ENCODE peak calls at places on chromosomes 7 and 10, in six cellular contexts. V is EH; H is choroid plexus epithelial cell; R is activated T-cell treated with anti-CD3 and anti-CD28 coated beads, Interleukin-2, amount 50 U/mL, for 48 hours; A is GM20000; J is brain microvascular endothelial cell. N is an unnamed sample.

GRCh38 chr10:31090894-31091607 is 59.4 kb upstream of the ZNF438 start:
- DNase-seq in V (no peak), H (peak), R (no peak), A (peak), J (peak), N (no peak)

GRCh38 chr10:46544989-46545791 is 11.3 kb downstream of the GPRIN2 start:
- DNase-seq in V (peak), H (peak), R (peak), A (peak), J (no peak), N (no peak)

GRCh38 chr7:134856141-134856540 is 76.7 kb downstream of the CALD1 start:
- DNase-seq in V (peak), H (no peak), R (no peak), A (no peak), J (no peak), N (peak)

GRCh38 chr7:143497008-143497795 is 19.5 kb downstream of the TAS2R41 start:
- DNase-seq in V (no peak), H (no peak), R (no peak), A (no peak), J (no peak), N (no peak)

GRCh38 chr7:148480479-148481146 is 110.0 kb upstream of the C7orf33 start:
- DNase-seq in V (no peak), H (no peak), R (no peak), A (no peak), J (no peak), N (no peak)

GRCh38 chr7:128841961-128842673 is 11.9 kb downstream of the FLNC start:
- DNase-seq in V (peak), H (peak), R (peak), A (peak), J (peak), N (peak)

GRCh38 chr7:117857718-117858117 is 15.5 kb downstream of the CTTNBP2 start:
- DNase-seq in V (no peak), H (no peak), R (no peak), A (no peak), J (no peak), N (no peak)

GRCh38 chr7:134405299-134405698 is 53.6 kb downstream of the AKR1B1 start:
- DNase-seq in V (no peak), H (no peak), R (no peak), A (no peak), J (no peak), N (no peak)

GRCh38 chr7:27172823-27173411 is 1.2 kb downstream of the HOXA10 start:
- DNase-seq in V (peak), H (peak), R (peak), A (no peak), J (no peak), N (peak)

GRCh38 chr10:5583525-5584175 is 58.9 kb downstream of the CALML3 start:
- DNase-seq in V (no peak), H (peak), R (no peak), A (peak), J (no peak), N (no peak)

GRCh38 chr10:63708421-63708820 is 187.2 kb downstream of the REEP3 start:
- DNase-seq in V (no peak), H (no peak), R (no peak), A (no peak), J (no peak), N (no peak)

GRCh38 chr7:94949532-94949931 is 42.1 kb downstream of the PPP1R9A start:
- DNase-seq in V (no peak), H (no peak), R (no peak), A (no peak), J (no peak), N (no peak)